ENCODE peak calls at places on chromosomes 1 and 21, in nine cellular contexts. R, K, W, S, A, P, L, I and Y are unnamed samples.
A peak's percentile ranks its signal among the peaks of the same experiment; 100 is the strongest.

GRCh38 chr1:233518344-233518743 is 95.6 kb upstream of the KCNK1 start:
- DNase-seq in P (no peak), I (peak; percentile 64), W (peak; percentile 63), K (peak; percentile 1), R (no peak), A (peak; percentile 44), S (peak; percentile 60), L (no peak), Y (peak; percentile 46)

GRCh38 chr1:103142466-103142865 is 34.1 kb upstream of the COL11A1 start:
- DNase-seq in S (no peak), R (no peak), W (no peak), A (no peak), I (no peak), P (no peak), L (no peak), K (no peak), Y (no peak)

GRCh38 chr1:17279001-17279830 is 28.8 kb upstream of the PADI4 start:
- DNase-seq in A (no peak), W (no peak), K (no peak), S (no peak), I (no peak), L (no peak), R (no peak), P (no peak), Y (no peak)

GRCh38 chr21:44398499-44398898 is 45.1 kb downstream of the TRPM2 start:
- DNase-seq in P (no peak), K (no peak), A (peak; percentile 2), S (no peak), I (no peak), W (no peak), R (no peak), L (no peak), Y (peak; percentile 10)

GRCh38 chr1:218345673-218346390 is 696 bp downstream of the TGFB2 start:
- DNase-seq in R (peak; percentile 70), A (peak; percentile 80), W (peak; percentile 83), P (peak; percentile 74), I (peak; percentile 60), L (peak; percentile 71), S (peak; percentile 59), K (peak; percentile 73), Y (peak; percentile 69)

GRCh38 chr1:11825131-11825530 is 19.1 kb downstream of the CLCN6 start:
- DNase-seq in K (no peak), I (no peak), W (no peak), P (no peak), L (no peak), R (no peak), S (no peak), A (no peak), Y (no peak)

GRCh38 chr1:175390081-175390481 is 197.5 kb upstream of the KIAA0040 start:
- DNase-seq in L (peak; percentile 43), K (no peak), I (no peak), R (no peak), W (no peak), S (no peak), A (no peak), P (no peak), Y (no peak)

GRCh38 chr1:202286622-202287097 is 55.1 kb downstream of the UBE2T start:
- DNase-seq in S (no peak), R (peak; percentile 1), A (no peak), L (no peak), K (peak; percentile 79), P (peak; percentile 60), I (peak; percentile 72), W (no peak), Y (no peak)

GRCh38 chr1:25112400-25112799 is 119.9 kb downstream of the SYF2 start:
- DNase-seq in A (no peak), L (no peak), W (no peak), P (no peak), R (no peak), I (no peak), K (no peak), S (no peak), Y (no peak)

GRCh38 chr1:25120286-25120685 is 112.0 kb downstream of the SYF2 start:
- DNase-seq in W (no peak), R (no peak), S (no peak), A (no peak), K (no peak), I (no peak), P (no peak), L (no peak), Y (no peak)

GRCh38 chr1:25116832-25117231 is 115.5 kb downstream of the SYF2 start:
- DNase-seq in W (no peak), A (no peak), I (no peak), L (no peak), S (no peak), R (no peak), K (no peak), P (no peak), Y (no peak)

GRCh38 chr1:25118554-25118953 is 113.7 kb downstream of the SYF2 start:
- DNase-seq in P (no peak), A (no peak), I (no peak), L (no peak), K (no peak), S (no peak), R (no peak), W (no peak), Y (no peak)

DNA sequence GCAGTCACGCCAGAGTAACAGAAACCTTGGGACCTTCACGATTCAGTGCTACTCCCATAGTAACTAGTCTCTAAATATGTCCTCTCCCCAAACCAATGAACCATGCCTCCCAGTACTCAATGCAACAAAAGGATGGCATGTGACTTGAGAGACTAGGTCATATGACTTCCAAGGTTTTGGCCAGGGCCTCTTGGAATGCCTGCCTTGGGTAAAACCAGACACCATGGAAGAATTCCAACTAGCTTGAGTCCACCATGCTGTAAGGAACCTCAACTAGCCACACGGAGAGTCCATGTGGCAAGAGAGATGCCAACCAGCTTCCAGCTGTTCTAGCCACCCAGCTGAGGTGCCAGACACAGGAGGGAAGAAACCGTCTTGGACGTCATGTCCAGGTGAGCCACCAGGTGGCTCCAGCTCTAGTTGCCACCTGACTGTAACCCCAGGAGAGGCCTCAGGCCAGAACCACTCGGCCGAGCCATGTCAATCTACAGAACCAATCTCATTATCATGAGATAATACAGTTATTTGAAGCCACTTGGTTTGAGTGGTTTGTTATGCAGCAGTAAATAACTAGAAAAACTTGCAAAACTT is 115.0 kb downstream of the SYF2 start:
- DNase-seq in K (no peak), P (no peak), R (no peak), I (no peak), S (no peak), L (no peak), W (peak; percentile 21), A (peak; percentile 40), Y (no peak)
- TF ChIP-seq CTCF in K (no peak), P (peak; percentile 11), R (no peak), I (no peak), S (no peak), L (peak; percentile 63), W (no peak), A (peak; percentile 24), Y (peak; percentile 25)

GRCh38 chr1:59568158-59568935 is 246.4 kb upstream of the HOOK1 start:
- DNase-seq in A (no peak), W (peak; percentile 7), I (no peak), K (peak; percentile 49), P (peak; percentile 23), S (no peak), R (peak; percentile 39), L (no peak), Y (no peak)
- TF ChIP-seq CTCF in A (peak; percentile 16), W (no peak), I (no peak), K (peak; percentile 39), P (no peak), S (no peak), R (peak; percentile 30), L (no peak), Y (no peak)

DNA sequence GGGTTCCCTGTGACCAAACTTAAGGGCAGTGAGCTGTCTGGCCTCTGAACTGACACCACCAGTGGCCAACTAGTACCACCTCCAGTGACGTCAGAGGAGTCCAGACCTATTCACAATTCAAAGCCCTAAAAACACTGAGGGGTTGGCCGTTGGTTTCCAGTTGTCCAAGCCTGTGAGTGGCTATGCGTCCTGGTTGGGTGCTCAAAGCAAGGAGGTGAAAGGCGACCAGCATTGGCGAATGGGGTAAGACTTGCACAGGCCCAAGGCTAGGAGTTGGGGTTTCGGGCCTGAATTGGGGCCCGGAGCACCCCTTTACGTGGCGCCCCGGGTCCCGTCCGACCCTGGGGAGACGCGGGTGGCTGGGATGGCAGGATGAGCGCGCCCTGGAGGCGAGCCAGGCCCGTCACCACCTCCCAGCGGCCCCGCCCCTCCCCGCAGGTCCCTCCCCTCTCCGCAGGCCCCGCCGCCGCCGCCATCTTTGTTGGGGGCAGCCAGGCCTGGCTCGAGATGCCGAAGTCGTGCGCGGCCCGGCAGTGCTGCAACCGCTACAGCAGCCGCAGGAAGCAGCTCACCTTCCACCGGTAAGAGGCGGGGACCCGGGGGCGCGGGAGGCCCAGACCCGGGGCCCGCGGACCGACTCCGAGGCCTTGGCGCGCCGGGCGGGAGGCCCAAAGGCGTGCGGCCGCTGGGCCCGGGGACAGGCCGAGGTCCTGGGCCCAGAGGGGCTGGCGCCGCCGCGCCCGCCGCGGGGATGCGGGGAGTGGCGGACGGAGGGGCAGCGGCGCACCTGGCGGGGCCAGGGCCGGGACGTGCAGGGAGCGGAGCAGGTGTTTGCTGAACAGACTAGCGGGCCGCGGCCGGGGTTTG is at the start of gene THAP3:
- DNase-seq in R (peak; percentile 85), A (peak; percentile 95), W (peak; percentile 91), I (peak; percentile 88), P (peak; percentile 82), K (peak; percentile 85), L (peak; percentile 87), S (peak; percentile 97), Y (peak; percentile 95)
- TF ChIP-seq CTCF in R (no peak), A (peak; percentile 22), W (no peak), I (no peak), P (no peak), K (no peak), L (peak; percentile 39), S (no peak), Y (peak; percentile 22)

GRCh38 chr1:204830671-204831585 is 39.7 kb upstream of the NFASC start:
- DNase-seq in K (no peak), A (no peak), R (no peak), I (no peak), P (no peak), W (no peak), L (no peak), S (no peak), Y (no peak)

GRCh38 chr1:204821924-204822323 is 48.7 kb upstream of the NFASC start:
- DNase-seq in I (no peak), R (no peak), A (no peak), L (no peak), S (no peak), K (no peak), P (no peak), W (no peak), Y (no peak)

GRCh38 chr1:204828352-204828850 is 42.3 kb upstream of the NFASC start:
- DNase-seq in R (no peak), A (peak; percentile 86), I (peak; percentile 69), W (peak; percentile 60), K (peak; percentile 76), P (peak; percentile 2), S (peak; percentile 55), L (peak; percentile 34), Y (peak; percentile 46)

GRCh38 chr1:204829133-204829532 is 41.5 kb upstream of the NFASC start:
- DNase-seq in S (no peak), I (no peak), R (no peak), W (no peak), P (no peak), K (no peak), A (no peak), L (no peak), Y (no peak)

DNA sequence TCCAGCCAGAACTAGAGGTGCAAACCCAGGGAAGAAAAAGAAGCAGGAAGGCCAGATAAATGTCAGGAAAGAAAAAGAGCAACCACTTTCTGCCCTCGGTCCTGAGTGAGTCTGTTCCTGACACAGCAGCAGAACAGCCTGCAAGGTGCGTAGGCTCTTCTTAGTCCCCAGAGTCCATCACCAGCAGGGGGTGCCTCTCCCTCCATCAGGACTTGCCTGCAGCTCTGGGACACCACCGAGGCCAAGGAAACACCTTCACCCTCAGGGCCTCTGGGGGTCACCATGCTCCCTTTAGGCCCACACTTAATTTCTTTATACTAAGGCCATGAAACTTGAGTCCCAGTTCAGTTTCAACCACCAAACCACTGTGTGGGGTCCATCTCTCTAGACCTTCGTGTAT is 43.7 kb upstream of the NFASC start:
- DNase-seq in K (peak; percentile 37), W (peak; percentile 50), I (no peak), L (no peak), S (peak; percentile 57), R (no peak), P (no peak), A (peak; percentile 40), Y (peak; percentile 49)
- TF ChIP-seq CTCF in K (peak; percentile 55), W (peak; percentile 34), I (no peak), L (peak; percentile 73), S (no peak), R (no peak), P (peak; percentile 12), A (peak; percentile 24), Y (no peak)